ENCODE peak calls at places on chromosomes 7 and 10, in seven cellular contexts. One of them, this sample, is unnamed.

GRCh38 chr7:92417913-92418312 is 29.4 kb upstream of the GATAD1 start:
- DNase-seq in pancreas: no peak
- DNase-seq in fibroblast of pulmonary artery: no peak
- DNase-seq in AG09309: no peak
- DNase-seq in fibroblast of the aortic adventitia: no peak
- DNase-seq in epithelial cell of esophagus: no peak
- DNase-seq in fibroblast of lung: no peak
- DNase-seq in this sample: no peak

GRCh38 chr7:134741901-134742635 is 37.4 kb upstream of the CALD1 start:
- DNase-seq in pancreas: no peak
- DNase-seq in fibroblast of pulmonary artery: peak
- DNase-seq in AG09309: peak
- DNase-seq in fibroblast of the aortic adventitia: peak
- DNase-seq in epithelial cell of esophagus: peak
- DNase-seq in fibroblast of lung: no peak
- DNase-seq in this sample: peak

GRCh38 chr10:87578799-87579401 is 74.2 kb downstream of the MINPP1 start:
- DNase-seq in pancreas: no peak
- DNase-seq in fibroblast of pulmonary artery: peak
- DNase-seq in AG09309: no peak
- DNase-seq in fibroblast of the aortic adventitia: peak
- DNase-seq in epithelial cell of esophagus: no peak
- DNase-seq in fibroblast of lung: peak
- DNase-seq in this sample: peak

GRCh38 chr10:48496831-48497792 is 107.8 kb downstream of the ARHGAP22 start:
- DNase-seq in pancreas: no peak
- DNase-seq in fibroblast of pulmonary artery: peak
- DNase-seq in AG09309: peak
- DNase-seq in fibroblast of the aortic adventitia: peak
- DNase-seq in epithelial cell of esophagus: peak
- DNase-seq in fibroblast of lung: peak
- DNase-seq in this sample: peak

GRCh38 chr7:117021960-117022359 is 68.7 kb downstream of the ST7 start:
- DNase-seq in pancreas: no peak
- DNase-seq in fibroblast of pulmonary artery: no peak
- DNase-seq in AG09309: no peak
- DNase-seq in fibroblast of the aortic adventitia: no peak
- DNase-seq in epithelial cell of esophagus: no peak
- DNase-seq in fibroblast of lung: no peak
- DNase-seq in this sample: no peak

GRCh38 chr7:231858-232246 is 39.5 kb downstream of the FAM20C start:
- DNase-seq in pancreas: no peak
- DNase-seq in fibroblast of pulmonary artery: no peak
- DNase-seq in AG09309: no peak
- DNase-seq in fibroblast of the aortic adventitia: no peak
- DNase-seq in epithelial cell of esophagus: no peak
- DNase-seq in fibroblast of lung: no peak
- DNase-seq in this sample: no peak

GRCh38 chr7:111718886-111719285 is 156.6 kb upstream of the IMMP2L start:
- DNase-seq in pancreas: no peak
- DNase-seq in fibroblast of pulmonary artery: no peak
- DNase-seq in AG09309: no peak
- DNase-seq in fibroblast of the aortic adventitia: no peak
- DNase-seq in epithelial cell of esophagus: peak
- DNase-seq in fibroblast of lung: no peak
- DNase-seq in this sample: no peak

GRCh38 chr10:132452651-132453469 is 55.9 kb downstream of the PWWP2B start:
- DNase-seq in pancreas: peak
- DNase-seq in fibroblast of pulmonary artery: peak
- DNase-seq in AG09309: no peak
- DNase-seq in fibroblast of the aortic adventitia: peak
- DNase-seq in epithelial cell of esophagus: peak
- DNase-seq in fibroblast of lung: peak
- DNase-seq in this sample: peak

GRCh38 chr7:41785265-41785664 is 82.4 kb upstream of the INHBA start:
- DNase-seq in pancreas: no peak
- DNase-seq in fibroblast of pulmonary artery: no peak
- DNase-seq in AG09309: no peak
- DNase-seq in fibroblast of the aortic adventitia: no peak
- DNase-seq in epithelial cell of esophagus: no peak
- DNase-seq in fibroblast of lung: no peak
- DNase-seq in this sample: no peak

GRCh38 chr10:61992683-61993629 is 91.5 kb downstream of the ARID5B start:
- DNase-seq in pancreas: no peak
- DNase-seq in fibroblast of pulmonary artery: peak
- DNase-seq in AG09309: peak
- DNase-seq in fibroblast of the aortic adventitia: peak
- DNase-seq in epithelial cell of esophagus: peak
- DNase-seq in fibroblast of lung: peak
- DNase-seq in this sample: peak

GRCh38 chr10:48575901-48576300 is 29.0 kb downstream of the ARHGAP22 start:
- DNase-seq in pancreas: no peak
- DNase-seq in fibroblast of pulmonary artery: no peak
- DNase-seq in AG09309: no peak
- DNase-seq in fibroblast of the aortic adventitia: no peak
- DNase-seq in epithelial cell of esophagus: no peak
- DNase-seq in fibroblast of lung: no peak
- DNase-seq in this sample: no peak

GRCh38 chr10:21517134-21517982 is 8.1 kb downstream of the SKIDA1 start:
- DNase-seq in pancreas: peak
- DNase-seq in fibroblast of pulmonary artery: peak
- DNase-seq in AG09309: no peak
- DNase-seq in fibroblast of the aortic adventitia: peak
- DNase-seq in epithelial cell of esophagus: peak
- DNase-seq in fibroblast of lung: peak
- DNase-seq in this sample: peak

GRCh38 chr7:46162582-46162981 is 241.5 kb upstream of the IGFBP3 start:
- DNase-seq in pancreas: no peak
- DNase-seq in fibroblast of pulmonary artery: peak
- DNase-seq in AG09309: no peak
- DNase-seq in fibroblast of the aortic adventitia: peak
- DNase-seq in epithelial cell of esophagus: peak
- DNase-seq in fibroblast of lung: no peak
- DNase-seq in this sample: peak

GRCh38 chr7:36147361-36147760 is 5.7 kb upstream of the EEPD1 start:
- DNase-seq in pancreas: no peak
- DNase-seq in fibroblast of pulmonary artery: no peak
- DNase-seq in AG09309: no peak
- DNase-seq in fibroblast of the aortic adventitia: no peak
- DNase-seq in epithelial cell of esophagus: no peak
- DNase-seq in fibroblast of lung: no peak
- DNase-seq in this sample: no peak

GRCh38 chr10:1739751-1740150 is 2.4 kb upstream of the ADARB2 start:
- DNase-seq in pancreas: no peak
- DNase-seq in fibroblast of pulmonary artery: no peak
- DNase-seq in AG09309: no peak
- DNase-seq in fibroblast of the aortic adventitia: no peak
- DNase-seq in epithelial cell of esophagus: no peak
- DNase-seq in fibroblast of lung: no peak
- DNase-seq in this sample: no peak

GRCh38 chr7:93442478-93443224 is 131.9 kb downstream of the CALCR start:
- DNase-seq in pancreas: peak
- DNase-seq in fibroblast of pulmonary artery: peak
- DNase-seq in AG09309: no peak
- DNase-seq in fibroblast of the aortic adventitia: peak
- DNase-seq in epithelial cell of esophagus: peak
- DNase-seq in fibroblast of lung: peak
- DNase-seq in this sample: peak

GRCh38 chr10:132756591-132756990 is 29.4 kb downstream of the NKX6-2 start:
- DNase-seq in pancreas: no peak
- DNase-seq in fibroblast of pulmonary artery: no peak
- DNase-seq in AG09309: no peak
- DNase-seq in fibroblast of the aortic adventitia: no peak
- DNase-seq in epithelial cell of esophagus: no peak
- DNase-seq in fibroblast of lung: no peak
- DNase-seq in this sample: no peak

GRCh38 chr10:86868353-86868752 is 89.1 kb downstream of the MMRN2 start:
- DNase-seq in pancreas: no peak
- DNase-seq in fibroblast of pulmonary artery: peak
- DNase-seq in AG09309: no peak
- DNase-seq in fibroblast of the aortic adventitia: peak
- DNase-seq in epithelial cell of esophagus: no peak
- DNase-seq in fibroblast of lung: peak
- DNase-seq in this sample: peak

GRCh38 chr7:146054909-146055308 is 61.7 kb upstream of the CNTNAP2 start:
- DNase-seq in pancreas: no peak
- DNase-seq in fibroblast of pulmonary artery: no peak
- DNase-seq in AG09309: no peak
- DNase-seq in fibroblast of the aortic adventitia: no peak
- DNase-seq in epithelial cell of esophagus: no peak
- DNase-seq in fibroblast of lung: no peak
- DNase-seq in this sample: peak

GRCh38 chr10:78968960-78969359 is 99.8 kb upstream of the ZMIZ1 start:
- DNase-seq in pancreas: no peak
- DNase-seq in fibroblast of pulmonary artery: no peak
- DNase-seq in AG09309: no peak
- DNase-seq in fibroblast of the aortic adventitia: no peak
- DNase-seq in epithelial cell of esophagus: no peak
- DNase-seq in fibroblast of lung: no peak
- DNase-seq in this sample: no peak

GRCh38 chr10:46525177-46525823 is 31.2 kb downstream of the GPRIN2 start:
- DNase-seq in pancreas: no peak
- DNase-seq in fibroblast of pulmonary artery: peak
- DNase-seq in AG09309: peak
- DNase-seq in fibroblast of the aortic adventitia: peak
- DNase-seq in epithelial cell of esophagus: peak
- DNase-seq in fibroblast of lung: peak
- DNase-seq in this sample: peak

GRCh38 chr7:28920424-28920823 is 37.7 kb downstream of the TRIL start:
- DNase-seq in pancreas: no peak
- DNase-seq in fibroblast of pulmonary artery: no peak
- DNase-seq in AG09309: no peak
- DNase-seq in fibroblast of the aortic adventitia: no peak
- DNase-seq in epithelial cell of esophagus: peak
- DNase-seq in fibroblast of lung: no peak
- DNase-seq in this sample: no peak

GRCh38 chr10:98444314-98445006 is 2.3 kb downstream of the HPS1 start:
- DNase-seq in pancreas: no peak
- DNase-seq in fibroblast of pulmonary artery: no peak
- DNase-seq in AG09309: no peak
- DNase-seq in fibroblast of the aortic adventitia: no peak
- DNase-seq in epithelial cell of esophagus: no peak
- DNase-seq in fibroblast of lung: no peak
- DNase-seq in this sample: no peak

GRCh38 chr10:71042699-71043098 is 154.3 kb upstream of the PCBD1 start:
- DNase-seq in pancreas: no peak
- DNase-seq in fibroblast of pulmonary artery: no peak
- DNase-seq in AG09309: no peak
- DNase-seq in fibroblast of the aortic adventitia: no peak
- DNase-seq in epithelial cell of esophagus: no peak
- DNase-seq in fibroblast of lung: no peak
- DNase-seq in this sample: no peak

GRCh38 chr7:20506175-20506574 is 109.3 kb upstream of the ABCB5 start:
- DNase-seq in pancreas: no peak
- DNase-seq in fibroblast of pulmonary artery: no peak
- DNase-seq in AG09309: no peak
- DNase-seq in fibroblast of the aortic adventitia: no peak
- DNase-seq in epithelial cell of esophagus: no peak
- DNase-seq in fibroblast of lung: no peak
- DNase-seq in this sample: no peak

GRCh38 chr10:68900427-68901105 is 549 bp upstream of the DDX50 start:
- DNase-seq in pancreas: no peak
- DNase-seq in fibroblast of pulmonary artery: no peak
- DNase-seq in AG09309: peak
- DNase-seq in fibroblast of the aortic adventitia: no peak
- DNase-seq in epithelial cell of esophagus: no peak
- DNase-seq in fibroblast of lung: no peak
- DNase-seq in this sample: peak

GRCh38 chr10:122553341-122553740 is 7.2 kb upstream of the DMBT1 start:
- DNase-seq in pancreas: no peak
- DNase-seq in fibroblast of pulmonary artery: peak
- DNase-seq in AG09309: no peak
- DNase-seq in fibroblast of the aortic adventitia: no peak
- DNase-seq in epithelial cell of esophagus: peak
- DNase-seq in fibroblast of lung: no peak
- DNase-seq in this sample: peak
- TF ChIP-seq CTCF in pancreas: no peak
- TF ChIP-seq CTCF in fibroblast of pulmonary artery: no peak
- TF ChIP-seq CTCF in AG09309: no peak
- TF ChIP-seq CTCF in fibroblast of the aortic adventitia: no peak
- TF ChIP-seq CTCF in epithelial cell of esophagus: no peak
- TF ChIP-seq CTCF in fibroblast of lung: no peak
- TF ChIP-seq CTCF in this sample: no peak

GRCh38 chr7:150417863-150418262 is 32.6 kb upstream of the GIMAP8 start:
- DNase-seq in pancreas: no peak
- DNase-seq in fibroblast of pulmonary artery: no peak
- DNase-seq in AG09309: no peak
- DNase-seq in fibroblast of the aortic adventitia: no peak
- DNase-seq in epithelial cell of esophagus: no peak
- DNase-seq in fibroblast of lung: no peak
- DNase-seq in this sample: no peak
- H3K4me3 ChIP-seq in pancreas: no peak
- H3K4me3 ChIP-seq in fibroblast of pulmonary artery: no peak
- H3K4me3 ChIP-seq in AG09309: no peak
- H3K4me3 ChIP-seq in fibroblast of the aortic adventitia: no peak
- H3K4me3 ChIP-seq in epithelial cell of esophagus: no peak
- H3K4me3 ChIP-seq in fibroblast of lung: no peak
- H3K4me3 ChIP-seq in this sample: no peak

GRCh38 chr7:140079121-140079536 is 16.4 kb upstream of the PARP12 start:
- DNase-seq in pancreas: peak
- DNase-seq in fibroblast of pulmonary artery: peak
- DNase-seq in AG09309: no peak
- DNase-seq in fibroblast of the aortic adventitia: peak
- DNase-seq in epithelial cell of esophagus: peak
- DNase-seq in fibroblast of lung: peak
- DNase-seq in this sample: peak
- TF ChIP-seq CTCF in pancreas: no peak
- TF ChIP-seq CTCF in fibroblast of pulmonary artery: peak
- TF ChIP-seq CTCF in AG09309: peak
- TF ChIP-seq CTCF in fibroblast of the aortic adventitia: peak
- TF ChIP-seq CTCF in epithelial cell of esophagus: peak
- TF ChIP-seq CTCF in fibroblast of lung: peak
- TF ChIP-seq CTCF in this sample: peak

DNA sequence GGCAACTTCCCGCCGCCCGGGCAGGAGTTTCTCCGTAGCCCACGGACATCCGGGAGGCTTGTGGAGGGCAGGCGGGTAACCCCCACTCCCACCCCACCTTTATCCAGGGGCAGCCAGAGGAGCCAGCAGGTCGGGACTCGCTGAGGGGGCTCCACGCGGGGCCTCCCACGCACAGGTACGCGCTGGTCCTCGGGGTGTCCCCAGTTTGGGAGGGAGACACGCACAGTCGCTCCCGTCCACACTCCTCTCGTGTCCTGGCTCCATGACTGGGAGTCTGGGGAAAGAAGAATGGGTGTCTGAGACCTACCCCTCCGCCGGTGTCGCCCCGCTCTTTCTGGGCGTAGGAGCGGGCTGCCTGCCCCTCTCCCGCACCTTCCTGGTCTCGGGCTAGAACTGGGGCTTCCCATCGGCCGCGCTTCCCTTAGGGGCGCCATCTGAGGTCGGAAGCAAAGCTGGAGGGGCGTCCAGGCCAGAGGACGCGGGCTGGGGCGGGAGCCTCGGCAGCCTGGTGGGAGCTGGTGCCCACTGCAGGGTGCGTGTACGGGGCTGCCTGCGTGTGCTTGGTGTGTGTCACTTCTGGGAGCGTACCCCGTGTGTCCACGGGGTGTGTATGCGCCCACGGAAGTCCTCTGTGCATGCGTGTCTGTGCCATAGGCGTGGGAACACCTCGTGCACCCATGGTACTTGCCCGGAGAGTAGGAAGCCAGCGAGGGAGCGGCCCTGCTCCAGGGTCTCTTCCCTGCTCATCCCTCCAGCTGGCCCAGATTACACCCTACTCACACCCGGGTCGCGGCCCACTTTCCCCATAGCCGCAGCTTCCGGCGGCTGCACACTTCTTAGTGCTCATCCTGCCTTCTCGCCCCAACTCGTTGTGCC is 73.0 kb upstream of the LEP start:
- DNase-seq in pancreas: peak
- DNase-seq in fibroblast of pulmonary artery: no peak
- DNase-seq in AG09309: no peak
- DNase-seq in fibroblast of the aortic adventitia: no peak
- DNase-seq in epithelial cell of esophagus: no peak
- DNase-seq in fibroblast of lung: no peak
- DNase-seq in this sample: no peak
- H3K4me3 ChIP-seq in pancreas: peak
- H3K4me3 ChIP-seq in fibroblast of pulmonary artery: no peak
- H3K4me3 ChIP-seq in AG09309: no peak
- H3K4me3 ChIP-seq in fibroblast of the aortic adventitia: no peak
- H3K4me3 ChIP-seq in epithelial cell of esophagus: no peak
- H3K4me3 ChIP-seq in fibroblast of lung: no peak
- H3K4me3 ChIP-seq in this sample: no peak

This sample was measured in choroid plexus epithelial cell.